ENCODE peak calls at places on chromosome 12, in nine cellular contexts. A, E, S, U, L, D, P, Z and I are unnamed samples.

GRCh38 chr12:115451785-115452736 is 768.1 kb upstream of the TBX3 start:
- DNase-seq in A (no peak), E (peak), S (peak), U (peak), L (no peak), D (peak), P (no peak), Z (no peak), I (no peak)

GRCh38 chr12:104213952-104214351 is 1.6 kb upstream of the TXNRD1 start:
- DNase-seq in A (no peak), E (no peak), S (no peak), U (peak), L (no peak), D (peak), P (no peak), Z (peak), I (peak)

GRCh38 chr12:52681551-52682380 is 1.6 kb upstream of the KRT1 start:
- DNase-seq in A (no peak), E (no peak), S (no peak), U (no peak), L (no peak), D (no peak), P (no peak), Z (no peak), I (no peak)

GRCh38 chr12:75959506-75959905 is 72.1 kb downstream of the PHLDA1 start:
- DNase-seq in A (no peak), E (no peak), S (no peak), U (no peak), L (no peak), D (no peak), P (no peak), Z (no peak), I (no peak)

GRCh38 chr12:95201056-95201670 is 16.1 kb downstream of the FGD6 start:
- DNase-seq in A (no peak), E (no peak), S (no peak), U (peak), L (no peak), D (peak), P (no peak), Z (no peak), I (no peak)

GRCh38 chr12:125399489-125399888 is 334.3 kb downstream of the AACS start:
- DNase-seq in A (no peak), E (no peak), S (no peak), U (no peak), L (no peak), D (no peak), P (no peak), Z (no peak), I (no peak)

GRCh38 chr12:130632582-130633174 is 83.4 kb downstream of the RIMBP2 start:
- DNase-seq in A (no peak), E (no peak), S (no peak), U (no peak), L (no peak), D (no peak), P (no peak), Z (no peak), I (no peak)

GRCh38 chr12:45343269-45344051 is 127.6 kb downstream of the ANO6 start:
- DNase-seq in A (no peak), E (no peak), S (no peak), U (peak), L (no peak), D (peak), P (no peak), Z (no peak), I (no peak)

GRCh38 chr12:13173537-13173936 is 23.0 kb upstream of the EMP1 start:
- DNase-seq in A (no peak), E (peak), S (peak), U (peak), L (peak), D (peak), P (no peak), Z (peak), I (peak)

GRCh38 chr12:62983594-62983993 is 48.6 kb upstream of the PPM1H start:
- DNase-seq in A (no peak), E (peak), S (peak), U (no peak), L (no peak), D (no peak), P (no peak), Z (no peak), I (no peak)

DNA sequence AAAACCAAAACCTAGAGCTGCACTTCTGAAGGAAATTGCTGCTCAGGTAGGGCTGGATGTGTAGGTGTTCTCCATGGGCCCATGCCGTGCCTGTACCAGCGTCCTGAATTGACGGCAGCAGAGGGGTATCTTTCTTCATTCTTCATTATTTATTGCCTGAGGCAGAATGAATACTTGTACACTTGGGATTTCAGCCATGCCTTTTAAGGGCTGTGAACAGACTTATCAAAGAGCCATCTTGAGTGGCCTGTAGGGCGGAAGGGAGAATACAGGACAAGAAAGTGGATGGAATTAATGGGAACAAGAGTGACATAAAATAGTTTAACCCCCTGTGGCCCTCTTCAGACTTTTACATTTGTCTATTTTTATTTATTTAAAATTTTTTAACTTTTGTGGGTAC is 61.4 kb downstream of the RASSF3 start:
- DNase-seq in A (no peak), E (no peak), S (no peak), U (no peak), L (no peak), D (no peak), P (no peak), Z (no peak), I (no peak)
- H3K4me3 ChIP-seq in A (no peak), E (no peak), S (no peak), U (no peak), L (no peak), D (no peak), P (no peak), Z (no peak), I (no peak)

GRCh38 chr12:26935636-26936378 is 2.0 kb downstream of the INTS13 start:
- DNase-seq in A (no peak), E (no peak), S (no peak), U (no peak), L (no peak), D (no peak), P (no peak), Z (no peak), I (no peak)
- H3K4me3 ChIP-seq in A (no peak), E (no peak), S (peak), U (peak), L (no peak), D (no peak), P (no peak), Z (peak), I (peak)

DNA sequence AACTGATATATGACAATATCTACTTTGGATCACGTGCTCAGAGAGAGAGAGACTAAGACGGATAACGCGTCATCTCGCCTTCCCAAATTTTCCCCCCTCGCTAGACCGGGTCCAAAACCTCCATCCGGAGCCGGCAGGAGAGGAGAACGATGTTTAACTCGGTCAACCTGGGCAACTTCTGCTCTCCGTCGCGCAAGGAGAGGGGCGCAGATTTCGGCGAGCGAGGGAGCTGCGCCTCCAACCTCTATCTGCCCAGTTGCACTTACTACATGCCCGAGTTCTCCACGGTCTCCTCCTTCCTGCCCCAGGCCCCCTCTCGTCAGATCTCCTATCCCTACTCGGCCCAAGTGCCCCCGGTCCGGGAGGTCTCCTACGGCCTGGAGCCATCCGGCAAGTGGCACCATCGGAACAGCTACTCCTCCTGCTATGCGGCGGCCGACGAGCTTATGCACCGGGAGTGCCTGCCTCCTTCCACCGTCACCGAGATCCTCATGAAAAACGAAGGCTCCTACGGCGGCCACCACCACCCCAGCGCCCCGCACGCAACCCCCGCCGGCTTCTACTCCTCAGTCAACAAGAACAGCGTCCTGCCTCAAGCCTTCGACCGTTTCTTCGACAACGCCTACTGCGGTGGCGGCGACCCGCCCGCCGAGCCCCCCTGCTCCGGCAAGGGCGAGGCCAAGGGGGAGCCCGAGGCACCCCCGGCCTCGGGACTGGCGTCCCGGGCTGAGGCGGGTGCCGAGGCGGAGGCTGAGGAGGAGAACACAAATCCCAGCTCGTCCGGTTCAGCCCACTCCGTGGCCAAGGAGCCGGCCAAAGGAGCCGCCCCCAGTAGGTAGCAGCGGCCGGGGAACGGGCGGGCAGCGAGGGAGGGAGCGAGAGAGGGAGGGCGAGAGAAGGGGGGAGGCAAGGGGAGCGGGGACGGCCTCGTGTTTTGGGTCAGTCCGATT is at the start of gene HOXC11:
- DNase-seq in A (peak), E (no peak), S (no peak), U (no peak), L (no peak), D (no peak), P (peak), Z (no peak), I (no peak)
- H3K4me3 ChIP-seq in A (no peak), E (no peak), S (no peak), U (no peak), L (no peak), D (no peak), P (no peak), Z (peak), I (no peak)

GRCh38 chr12:68237523-68238070 is 12.0 kb upstream of the IL26 start:
- DNase-seq in A (no peak), E (no peak), S (no peak), U (no peak), L (no peak), D (no peak), P (no peak), Z (no peak), I (peak)
- H3K4me3 ChIP-seq in A (no peak), E (no peak), S (no peak), U (no peak), L (no peak), D (no peak), P (no peak), Z (no peak), I (no peak)